ENCODE peak calls at places on chromosomes 12 and 14, in six cellular contexts. J is pancreas, Q is heart left ventricle, E is cardiac fibroblast, O is right lobe of liver, U is dorsolateral prefrontal cortex. H is an unnamed sample.

GRCh38 chr14:105855246-105855892 is 329.0 kb downstream of the TMEM121 start:
- DNase-seq in J (peak), Q (no peak), E (no peak), O (no peak), U (no peak), H (no peak)

GRCh38 chr12:18171571-18171970 is 81.6 kb upstream of the RERGL start:
- DNase-seq in J (no peak), Q (no peak), E (no peak), O (no peak), U (no peak), H (no peak)

GRCh38 chr14:78197088-78197487 is 26.9 kb downstream of the NRXN3 start:
- DNase-seq in J (no peak), Q (no peak), E (no peak), O (no peak), U (no peak), H (no peak)

GRCh38 chr12:43208221-43208620 is 343.8 kb downstream of the ADAMTS20 start:
- DNase-seq in J (no peak), Q (no peak), E (no peak), O (no peak), U (no peak), H (no peak)

GRCh38 chr12:6224550-6224949 is 24.4 kb downstream of the CD9 start:
- DNase-seq in J (no peak), Q (no peak), E (peak), O (no peak), U (peak), H (peak)

GRCh38 chr12:10607885-10608458 is 5.4 kb downstream of the MAGOHB start:
- DNase-seq in J (no peak), Q (no peak), E (peak), O (no peak), U (no peak), H (no peak)

GRCh38 chr14:57583396-57583795 is 89.7 kb upstream of the CCDC198 start:
- DNase-seq in J (no peak), Q (no peak), E (no peak), O (no peak), U (no peak), H (no peak)

GRCh38 chr14:67977468-67978034 is 158.0 kb downstream of the RAD51B start:
- DNase-seq in J (no peak), Q (no peak), E (no peak), O (no peak), U (no peak), H (no peak)

GRCh38 chr14:92850492-92850891 is 56.4 kb downstream of the GOLGA5 start:
- DNase-seq in J (no peak), Q (no peak), E (no peak), O (no peak), U (no peak), H (no peak)

GRCh38 chr12:26918321-26919215 is 19.2 kb downstream of the INTS13 start:
- DNase-seq in J (no peak), Q (no peak), E (peak), O (no peak), U (no peak), H (no peak)

GRCh38 chr12:98679611-98680005 is 34.5 kb downstream of the APAF1 start:
- DNase-seq in J (no peak), Q (no peak), E (no peak), O (no peak), U (no peak), H (no peak)

GRCh38 chr14:53331247-53331646 is 178.1 kb upstream of the DDHD1 start:
- DNase-seq in J (no peak), Q (no peak), E (peak), O (no peak), U (no peak), H (no peak)

GRCh38 chr12:24143928-24144327 is 194.5 kb upstream of the SOX5 start:
- DNase-seq in J (no peak), Q (no peak), E (no peak), O (no peak), U (no peak), H (no peak)

GRCh38 chr12:113299619-113300237 is 35.2 kb downstream of the SLC8B1 start:
- DNase-seq in J (no peak), Q (peak), E (peak), O (no peak), U (peak), H (peak)

DNA sequence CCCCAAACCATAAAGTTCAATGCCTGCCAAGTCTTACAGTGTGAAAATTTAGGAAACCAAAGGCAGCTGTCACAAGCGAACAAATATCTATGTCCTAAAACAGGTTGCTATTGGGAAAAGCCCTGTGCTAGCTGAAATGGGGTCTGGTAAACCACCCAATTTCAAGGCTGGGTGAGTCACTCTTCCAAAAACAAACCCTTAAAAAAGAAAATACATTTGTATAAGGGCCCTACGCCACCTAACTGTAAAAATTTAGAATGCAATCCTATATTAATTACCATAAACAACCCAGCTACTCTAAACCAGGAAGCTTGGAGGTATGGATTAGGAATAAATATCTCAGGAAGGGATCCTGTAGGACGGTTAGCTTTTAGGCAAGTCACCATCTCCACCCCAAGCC is 32.1 kb downstream of the PRMT8 start:
- DNase-seq in J (no peak), Q (no peak), E (no peak), O (no peak), U (no peak), H (no peak)
- TF ChIP-seq CTCF in J (no peak), Q (no peak), E (peak), O (no peak), U (no peak), H (no peak)

GRCh38 chr12:57782608-57783465 is at the start of gene TSFM:
- DNase-seq in J (peak), Q (peak), E (peak), O (peak), U (peak), H (peak)

GRCh38 chr12:57781241-57781640 is 1.3 kb upstream of the TSFM start:
- DNase-seq in J (no peak), Q (no peak), E (no peak), O (no peak), U (no peak), H (no peak)

GRCh38 chr12:57783466-57783801 is 847 bp downstream of the TSFM start:
- DNase-seq in J (no peak), Q (no peak), E (no peak), O (no peak), U (no peak), H (no peak)

GRCh38 chr12:57781801-57782200 is 786 bp upstream of the TSFM start:
- DNase-seq in J (no peak), Q (no peak), E (no peak), O (no peak), U (no peak), H (no peak)

GRCh38 chr12:57782243-57782607 is 362 bp upstream of the TSFM start:
- DNase-seq in J (no peak), Q (no peak), E (no peak), O (no peak), U (no peak), H (no peak)
- H3K4me3 ChIP-seq in J (no peak), Q (peak), E (no peak), O (no peak), U (peak), H (peak)

GRCh38 chr12:69649529-69649928 is 38.8 kb upstream of the LRRC10 start:
- DNase-seq in J (no peak), Q (no peak), E (peak), O (no peak), U (no peak), H (no peak)
- TF ChIP-seq CTCF in J (no peak), Q (no peak), E (no peak), O (no peak), U (no peak), H (no peak)

GRCh38 chr14:89619616-89620273 is 202.7 kb upstream of the FOXN3 start:
- DNase-seq in J (no peak), Q (no peak), E (no peak), O (no peak), U (no peak), H (no peak)

GRCh38 chr14:89618821-89619551 is 202.0 kb upstream of the FOXN3 start:
- DNase-seq in J (peak), Q (peak), E (peak), O (peak), U (peak), H (peak)

GRCh38 chr14:89621009-89621421 is 204.0 kb upstream of the FOXN3 start:
- DNase-seq in J (no peak), Q (no peak), E (no peak), O (no peak), U (no peak), H (no peak)

GRCh38 chr14:89621791-89622638 is 205.0 kb upstream of the FOXN3 start:
- DNase-seq in J (no peak), Q (no peak), E (no peak), O (no peak), U (no peak), H (no peak)

DNA sequence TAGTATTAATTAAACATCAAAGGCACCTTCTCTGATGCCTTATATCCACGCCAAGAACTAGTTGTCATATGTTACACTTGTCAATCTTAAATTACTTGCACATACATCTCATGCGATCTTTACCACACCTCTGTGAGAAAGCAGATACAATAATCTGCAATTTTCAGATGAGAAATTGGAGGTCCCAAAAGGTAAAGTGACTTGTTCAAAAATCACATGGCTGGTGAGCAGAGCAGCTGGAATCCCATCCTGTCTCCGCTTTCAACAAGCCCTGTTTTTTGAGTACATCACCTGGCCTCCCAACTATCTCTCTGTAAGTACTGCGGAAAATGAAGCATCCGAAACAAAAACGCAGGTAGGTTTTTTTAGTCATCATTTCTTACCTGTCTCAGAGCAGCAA is 203.4 kb upstream of the FOXN3 start:
- DNase-seq in J (no peak), Q (no peak), E (no peak), O (no peak), U (no peak), H (no peak)
- H3K4me3 ChIP-seq in J (no peak), Q (no peak), E (no peak), O (no peak), U (no peak), H (no peak)

GRCh38 chr14:101739446-101740141 is 21.9 kb upstream of the PPP2R5C start:
- DNase-seq in J (no peak), Q (no peak), E (no peak), O (no peak), U (no peak), H (no peak)

GRCh38 chr14:101736071-101736470 is 25.4 kb upstream of the PPP2R5C start:
- DNase-seq in J (no peak), Q (no peak), E (no peak), O (no peak), U (no peak), H (no peak)

GRCh38 chr14:101736585-101736984 is 24.9 kb upstream of the PPP2R5C start:
- DNase-seq in J (no peak), Q (no peak), E (no peak), O (no peak), U (no peak), H (no peak)

GRCh38 chr14:101738921-101739320 is 22.6 kb upstream of the PPP2R5C start:
- DNase-seq in J (no peak), Q (no peak), E (no peak), O (no peak), U (no peak), H (no peak)

DNA sequence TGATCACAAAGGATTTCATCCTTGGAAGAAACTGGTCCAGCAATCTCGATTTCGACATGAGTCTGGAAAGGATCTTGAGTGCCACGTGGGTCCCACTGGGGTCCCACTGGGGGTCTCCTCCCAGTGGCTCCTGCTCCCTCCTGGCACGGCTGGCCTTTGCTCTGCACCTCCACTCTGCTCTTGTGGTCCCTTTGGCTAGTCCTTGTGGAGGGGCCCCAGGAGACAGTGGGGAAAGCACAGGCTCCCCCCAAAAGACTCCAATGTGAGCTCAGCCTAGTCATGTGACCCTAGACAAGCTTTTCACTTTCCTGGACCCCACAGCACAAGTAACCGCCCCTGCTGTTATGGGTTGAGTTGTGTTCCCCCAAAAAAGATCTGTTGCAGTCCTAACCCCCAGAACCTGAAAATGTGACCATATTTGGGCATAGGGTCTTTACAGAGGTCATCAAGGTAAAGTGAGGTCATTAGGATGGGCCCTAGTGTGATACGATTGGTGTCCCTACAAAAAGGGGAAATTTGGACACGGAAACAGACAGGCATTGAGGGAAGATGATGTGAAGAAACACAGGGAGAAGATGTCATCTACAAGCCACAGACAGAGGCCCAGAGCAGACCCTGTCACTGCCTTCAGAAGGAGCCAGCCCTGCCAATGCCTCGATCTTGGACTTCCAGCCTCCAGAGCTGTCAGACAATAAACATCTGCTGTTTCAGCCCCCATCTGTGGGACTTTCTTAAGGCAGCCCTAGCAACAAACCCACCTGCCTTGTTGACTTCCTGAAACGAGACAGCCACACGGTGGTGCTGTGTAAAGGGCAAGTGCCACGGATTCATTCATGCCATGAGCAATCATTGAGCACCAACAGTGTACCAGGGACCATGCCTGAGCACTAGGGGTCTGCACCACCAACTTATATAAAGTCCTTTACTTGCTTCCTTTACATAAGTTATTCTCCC is 23.8 kb upstream of the PPP2R5C start:
- DNase-seq in J (no peak), Q (no peak), E (no peak), O (no peak), U (no peak), H (no peak)
- TF ChIP-seq CTCF in J (no peak), Q (no peak), E (peak), O (no peak), U (no peak), H (no peak)

GRCh38 chr14:104658325-104658712 is 31.1 kb upstream of the INF2 start:
- DNase-seq in J (no peak), Q (no peak), E (no peak), O (no peak), U (no peak), H (no peak)
- H3K4me3 ChIP-seq in J (no peak), Q (no peak), E (no peak), O (no peak), U (no peak), H (no peak)

DNA sequence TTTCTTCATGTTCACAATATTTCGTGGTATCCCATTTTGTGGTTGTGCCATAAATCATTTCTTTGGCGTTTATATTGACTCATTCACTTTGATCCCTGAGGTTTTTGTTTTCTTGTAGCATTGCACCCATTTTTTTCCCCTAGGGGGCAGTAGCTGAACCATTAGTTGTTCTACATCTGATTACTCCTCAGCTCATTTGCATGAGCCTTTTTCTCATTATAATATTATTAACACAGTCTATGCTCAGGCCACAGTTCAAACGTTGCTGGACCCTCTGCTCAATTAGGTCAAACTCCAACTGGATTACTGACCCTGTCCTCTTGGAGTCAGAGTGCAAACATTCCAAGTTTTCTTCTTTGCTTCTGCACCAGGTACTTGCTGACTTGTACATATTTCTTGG is 475.4 kb upstream of the SEL1L start:
- DNase-seq in J (no peak), Q (no peak), E (no peak), O (no peak), U (no peak), H (no peak)
- TF ChIP-seq CTCF in J (no peak), Q (no peak), E (no peak), O (peak), U (peak), H (no peak)

DNA sequence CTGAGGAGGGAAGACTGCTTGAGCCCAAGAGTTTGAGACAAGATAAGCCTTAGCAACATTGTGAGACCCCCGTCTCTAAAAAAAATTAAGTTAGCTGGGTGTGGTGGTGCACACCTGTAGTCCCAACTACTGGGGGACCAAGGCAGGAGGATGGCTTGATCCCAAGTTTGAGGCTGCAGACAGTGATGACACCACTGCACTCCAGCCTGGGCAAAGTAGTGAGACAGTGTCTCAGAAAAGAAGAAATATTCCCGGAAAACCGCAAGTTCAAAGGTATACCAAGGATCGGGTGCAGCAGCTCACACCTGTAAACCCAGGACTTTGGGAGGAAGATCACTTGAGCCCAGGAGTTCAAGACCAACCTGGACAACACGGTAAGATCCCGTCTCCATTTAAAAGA is 5.8 kb downstream of the PTGES3 start:
- DNase-seq in J (peak), Q (no peak), E (no peak), O (peak), U (no peak), H (no peak)
- H3K4me3 ChIP-seq in J (no peak), Q (no peak), E (no peak), O (no peak), U (no peak), H (peak)

H was measured in psoas muscle.